ENCODE peak calls at places on chromosomes 2 and 18, in seven cellular contexts. Q is body of pancreas, P is A549, L is right cardiac atrium, X is foreskin fibroblast, Z is upper lobe of right lung, V is astrocyte of the spinal cord. Y is an unnamed sample.
A peak's percentile ranks its signal among the peaks of the same experiment; 100 is the strongest.

GRCh38 chr18:8987250-8987649 is 115.2 kb upstream of the NDUFV2 start:
- DNase-seq in Q (peak; percentile 91), P (no peak), L (no peak), X (no peak), Z (no peak), V (no peak), Y (no peak)

GRCh38 chr2:86301711-86302202 is 35.7 kb downstream of the REEP1 start:
- DNase-seq in Q (no peak), P (no peak), L (no peak), X (no peak), Z (peak; percentile 28), V (no peak), Y (no peak)

GRCh38 chr18:76368976-76369375 is 126.1 kb downstream of the ZNF516 start:
- DNase-seq in Q (no peak), P (no peak), L (no peak), X (no peak), Z (no peak), V (no peak), Y (no peak)

GRCh38 chr2:85834456-85834855 is 54.3 kb downstream of the ST3GAL5 start:
- DNase-seq in Q (no peak), P (no peak), L (no peak), X (no peak), Z (no peak), V (no peak), Y (no peak)

GRCh38 chr2:144239306-144239705 is 280.6 kb downstream of the ZEB2 start:
- DNase-seq in Q (no peak), P (no peak), L (no peak), X (no peak), Z (no peak), V (no peak), Y (no peak)

GRCh38 chr18:31740180-31740579 is 20.5 kb downstream of the SLC25A52 start:
- DNase-seq in Q (peak; percentile 85), P (no peak), L (no peak), X (no peak), Z (no peak), V (no peak), Y (no peak)

GRCh38 chr2:109638807-109639206 is 24.6 kb downstream of the SOWAHC start:
- DNase-seq in Q (peak; percentile 45), P (no peak), L (no peak), X (no peak), Z (no peak), V (peak; percentile 51), Y (no peak)

GRCh38 chr2:65349863-65350262 is 82.5 kb downstream of the SPRED2 start:
- DNase-seq in Q (peak; percentile 65), P (no peak), L (peak; percentile 63), X (peak; percentile 59), Z (no peak), V (peak; percentile 79), Y (no peak)

GRCh38 chr2:85178980-85179411 is 45.8 kb downstream of the TCF7L1 start:
- DNase-seq in Q (no peak), P (no peak), L (no peak), X (no peak), Z (no peak), V (no peak), Y (no peak)

GRCh38 chr2:15272961-15273360 is 288.2 kb downstream of the NBAS start:
- DNase-seq in Q (no peak), P (no peak), L (no peak), X (no peak), Z (no peak), V (no peak), Y (no peak)

GRCh38 chr2:162747974-162748373 is 90.6 kb downstream of the KCNH7 start:
- DNase-seq in Q (no peak), P (no peak), L (no peak), X (no peak), Z (no peak), V (no peak), Y (no peak)

GRCh38 chr2:128474014-128474961 is 155.6 kb upstream of the HS6ST1 start:
- DNase-seq in Q (no peak), P (no peak), L (no peak), X (no peak), Z (peak; percentile 52), V (no peak), Y (no peak)

GRCh38 chr18:30965237-30965636 is 77.3 kb downstream of the DSC3 start:
- DNase-seq in Q (no peak), P (no peak), L (no peak), X (no peak), Z (no peak), V (no peak), Y (no peak)

GRCh38 chr2:239930378-239930777 is 94.8 kb downstream of the NDUFA10 start:
- DNase-seq in Q (no peak), P (no peak), L (no peak), X (no peak), Z (peak; percentile 55), V (no peak), Y (no peak)

GRCh38 chr18:79507546-79508480 is 112.1 kb downstream of the NFATC1 start:
- DNase-seq in Q (peak; percentile 76), P (no peak), L (peak; percentile 87), X (peak; percentile 51), Z (peak; percentile 84), V (peak; percentile 48), Y (no peak)
- H3K4me3 ChIP-seq in Q (no peak overlapping the region), P (no peak overlapping the region), L (peak overlapping the region; percentile 1), X (peak overlapping the region; percentile 27), Z (peak overlapping the region; percentile 45), V (no peak overlapping the region), Y (peak overlapping the region; percentile 36)

GRCh38 chr18:5542393-5543035 is 1.3 kb downstream of the EPB41L3 start:
- DNase-seq in Q (peak; percentile 19), P (no peak), L (peak; percentile 28), X (no peak), Z (peak; percentile 72), V (peak; percentile 45), Y (no peak)
- H3K4me3 ChIP-seq in Q (peak overlapping the region; percentile 16), P (peak overlapping the region; percentile 37), L (peak overlapping the region; percentile 95), X (peak overlapping the region; percentile 57), Z (peak overlapping the region; percentile 55), V (peak overlapping the region; percentile 71), Y (no peak overlapping the region)

GRCh38 chr2:42029639-42030195 is 18.1 kb upstream of the PKDCC start:
- DNase-seq in Q (no peak), P (no peak), L (no peak), X (no peak), Z (peak; percentile 29), V (no peak), Y (no peak)

GRCh38 chr2:42026332-42026731 is 21.5 kb upstream of the PKDCC start:
- DNase-seq in Q (no peak), P (no peak), L (no peak), X (no peak), Z (no peak), V (no peak), Y (no peak)

GRCh38 chr2:42030196-42030759 is 17.5 kb upstream of the PKDCC start:
- DNase-seq in Q (no peak), P (no peak), L (no peak), X (no peak), Z (peak; percentile 37), V (no peak), Y (no peak)

GRCh38 chr2:42030829-42031228 is 17.0 kb upstream of the PKDCC start:
- DNase-seq in Q (no peak), P (no peak), L (no peak), X (no peak), Z (no peak), V (no peak), Y (no peak)

GRCh38 chr2:42028571-42029148 is 19.2 kb upstream of the PKDCC start:
- DNase-seq in Q (no peak), P (no peak), L (no peak), X (no peak), Z (peak; percentile 25), V (peak; percentile 28), Y (no peak)
- H3K4me3 ChIP-seq in Q (no peak overlapping the region), P (no peak overlapping the region), L (no peak overlapping the region), X (no peak overlapping the region), Z (no peak overlapping the region), V (no peak overlapping the region), Y (no peak overlapping the region)

DNA sequence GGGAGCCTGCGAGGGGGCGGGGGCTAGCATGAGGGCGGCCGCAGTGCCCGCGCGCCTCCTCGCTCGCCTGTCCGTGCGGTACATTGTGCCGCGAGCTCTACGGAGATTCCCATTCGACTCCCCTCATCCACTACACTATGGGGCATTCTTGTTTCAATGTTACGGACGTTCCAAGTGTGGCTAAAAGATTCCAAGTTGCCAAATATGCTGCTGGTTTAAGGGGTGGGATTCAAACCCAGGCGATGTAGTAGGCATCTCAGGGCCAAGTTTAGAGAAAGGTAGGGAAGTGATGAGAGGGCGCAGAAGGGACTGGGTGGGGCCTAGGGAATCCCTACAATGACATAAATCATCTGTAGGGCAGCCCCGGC is 10.0 kb upstream of the CRYBA2 start:
- DNase-seq in Q (no peak), P (no peak), L (no peak), X (no peak), Z (no peak), V (no peak), Y (no peak)
- H3K4me3 ChIP-seq in Q (no peak overlapping the region), P (peak overlapping the region; percentile 59), L (no peak overlapping the region), X (no peak overlapping the region), Z (peak overlapping the region; percentile 40), V (no peak overlapping the region), Y (peak overlapping the region; percentile 41)

GRCh38 chr18:48941672-48942071 is 9.1 kb downstream of the SMAD7 start:
- DNase-seq in Q (no peak), P (no peak), L (no peak), X (no peak), Z (peak; percentile 58), V (no peak), Y (no peak)
- H3K4me3 ChIP-seq in Q (no peak overlapping the region), P (peak overlapping the region; percentile 80), L (peak overlapping the region; percentile 6), X (no peak overlapping the region), Z (peak overlapping the region; percentile 14), V (no peak overlapping the region), Y (peak overlapping the region; percentile 49)

GRCh38 chr2:219386532-219387280 is 1.0 kb downstream of the DNPEP start:
- DNase-seq in Q (no peak), P (no peak), L (no peak), X (no peak), Z (no peak), V (no peak), Y (no peak)

GRCh38 chr2:219388127-219388844 is 574 bp upstream of the DNPEP start:
- DNase-seq in Q (peak; percentile 98), P (peak; percentile 76), L (peak; percentile 99), X (peak; percentile 97), Z (peak; percentile 99), V (peak; percentile 97), Y (peak; percentile 99)

GRCh38 chr2:219385958-219386520 is 1.7 kb downstream of the DNPEP start:
- DNase-seq in Q (no peak), P (no peak), L (no peak), X (no peak), Z (peak; percentile 53), V (no peak), Y (no peak)

GRCh38 chr2:219387284-219388126 is at the start of gene DNPEP:
- DNase-seq in Q (peak; percentile 83), P (peak; percentile 76), L (peak; percentile 94), X (peak; percentile 90), Z (peak; percentile 97), V (peak; percentile 91), Y (peak; percentile 95)

GRCh38 chr2:219388845-219389156 is 1.1 kb upstream of the DNPEP start:
- DNase-seq in Q (no peak), P (no peak), L (no peak), X (no peak), Z (no peak), V (no peak), Y (no peak)
- H3K4me3 ChIP-seq in Q (no peak overlapping the region), P (peak overlapping the region; percentile 99), L (no peak overlapping the region), X (peak overlapping the region; percentile 33), Z (peak overlapping the region; percentile 45), V (peak overlapping the region; percentile 37), Y (peak overlapping the region; percentile 42)

GRCh38 chr2:11558206-11558886 is 24.5 kb downstream of the GREB1 start:
- DNase-seq in Q (no peak), P (no peak), L (no peak), X (no peak), Z (peak; percentile 15), V (no peak), Y (no peak)
- H3K4me3 ChIP-seq in Q (no peak overlapping the region), P (no peak overlapping the region), L (no peak overlapping the region), X (no peak overlapping the region), Z (no peak overlapping the region), V (no peak overlapping the region), Y (no peak overlapping the region)

GRCh38 chr18:9992988-9993845 is 79.4 kb downstream of the VAPA start:
- DNase-seq in Q (no peak), P (no peak), L (no peak), X (no peak), Z (no peak), V (no peak), Y (no peak)
- H3K4me3 ChIP-seq in Q (no peak overlapping the region), P (no peak overlapping the region), L (no peak overlapping the region), X (no peak overlapping the region), Z (no peak overlapping the region), V (no peak overlapping the region), Y (no peak overlapping the region)